ENCODE peak calls at places on chromosomes 5 and 9, in eight cellular contexts. E is Calu3; D is stimulated activated CD8-positive, alpha-beta memory T cell treated with anti-CD3 and anti-CD28 coated beads, Interleukin-12 subunit alpha, Interleukin-12 subunit beta, amount 100 ng/mL, for 1 hour; Q is activated CD8-positive, alpha-beta memory T cell treated with anti-CD3 and anti-CD28 coated beads, Interleukin-2, amount 50 U/mL, for 48 hours; N is GM12865; F is endothelial cell; R is NCI-H345; G is uterus. B is an unnamed sample.

GRCh38 chr9:133774799-133775198 is 36.6 kb upstream of the SARDH start:
- DNase-seq in R (no peak), E (no peak), N (no peak), D (no peak), Q (no peak), G (no peak), F (no peak), B (no peak)

GRCh38 chr9:35611230-35611797 is 6.3 kb downstream of the TESK1 start:
- DNase-seq in Q (no peak), R (peak), E (peak), G (no peak), F (peak), D (peak), N (peak), B (peak)

GRCh38 chr5:143061161-143061945 is 291.2 kb downstream of the ARHGAP26 start:
- DNase-seq in G (no peak), E (no peak), N (no peak), F (no peak), Q (no peak), R (no peak), D (no peak), B (no peak)

GRCh38 chr9:137053944-137054931 is at the start of gene ENTPD2:
- DNase-seq in D (no peak), R (peak), F (no peak), E (peak), Q (no peak), N (no peak), G (no peak), B (no peak)

GRCh38 chr5:154866841-154867240 is 8.4 kb downstream of the CNOT8 start:
- DNase-seq in D (no peak), G (no peak), Q (no peak), E (no peak), F (no peak), R (no peak), N (no peak), B (no peak)

GRCh38 chr5:35838370-35839042 is 18.2 kb upstream of the IL7R start:
- DNase-seq in Q (no peak), F (no peak), E (no peak), R (no peak), G (no peak), D (no peak), N (no peak), B (no peak)

GRCh38 chr9:131755541-131756198 is 15.8 kb upstream of the RAPGEF1 start:
- DNase-seq in G (peak), F (peak), N (peak), R (peak), D (peak), Q (peak), E (peak), B (peak)

GRCh38 chr5:143051244-143052058 is 281.3 kb downstream of the ARHGAP26 start:
- DNase-seq in E (peak), D (no peak), G (peak), R (peak), Q (no peak), F (no peak), N (peak), B (no peak)

GRCh38 chr5:156326718-156327259 is at the start of gene SGCD:
- DNase-seq in G (peak), Q (no peak), E (no peak), D (no peak), F (peak), R (no peak), N (no peak), B (no peak)

GRCh38 chr5:65199988-65200668 is 281.6 kb downstream of the ADAMTS6 start:
- DNase-seq in N (no peak), E (no peak), R (no peak), D (no peak), Q (no peak), F (no peak), G (no peak), B (no peak)

GRCh38 chr9:95940265-95940664 is 64.8 kb downstream of the ERCC6L2 start:
- DNase-seq in R (no peak), D (no peak), N (no peak), G (no peak), F (no peak), Q (no peak), E (no peak), B (no peak)

GRCh38 chr5:134138416-134139376 is 24.2 kb downstream of the TCF7 start:
- DNase-seq in E (no peak), G (peak), D (no peak), Q (peak), N (peak), F (no peak), R (no peak), B (peak)

GRCh38 chr9:120532475-120532874 is 47.5 kb downstream of the CDK5RAP2 start:
- DNase-seq in G (no peak), Q (no peak), N (no peak), F (no peak), D (no peak), E (peak), R (no peak), B (no peak)

GRCh38 chr5:131400585-131400984 is 136.7 kb downstream of the CDC42SE2 start:
- DNase-seq in D (no peak), F (no peak), Q (no peak), G (no peak), N (no peak), R (no peak), E (no peak), B (no peak)

B was measured in CD4-positive, alpha-beta memory T cell.